ENCODE peak calls at places on chromosomes 11 and 22, in five cellular contexts. U is endodermal cell; J is central memory CD4-positive, alpha-beta T cell; F is DMS153; N is GM19239. D is an unnamed sample.

GRCh38 chr11:126025822-126026221 is 36.8 kb downstream of the CDON start:
- DNase-seq in U (no peak), N (no peak), J (no peak), F (no peak), D (no peak)

GRCh38 chr22:27879923-27880322 is 39.1 kb downstream of the PITPNB start:
- DNase-seq in F (no peak), U (peak; percentile 69), J (no peak), N (no peak), D (no peak)

GRCh38 chr22:17569971-17570511 is 6.7 kb downstream of the SLC25A18 start:
- DNase-seq in J (no peak), F (no peak), U (peak; percentile 75), N (no peak), D (no peak)

GRCh38 chr11:28585007-28585406 is 476.8 kb downstream of the METTL15 start:
- DNase-seq in F (no peak), J (no peak), N (no peak), U (no peak), D (no peak)

GRCh38 chr11:78542007-78542406 is 32.7 kb downstream of the NARS2 start:
- DNase-seq in N (no peak), F (no peak), J (no peak), U (no peak), D (no peak)

GRCh38 chr22:23398701-23399366 is 181.3 kb downstream of the IGLL1 start:
- DNase-seq in F (no peak), J (no peak), U (no peak), N (no peak), D (no peak)

GRCh38 chr11:62804310-62805043 is 763 bp downstream of the NXF1 start:
- DNase-seq in J (no peak), F (no peak), N (no peak), U (no peak), D (no peak)

GRCh38 chr11:130522284-130522961 is 74.0 kb downstream of the ADAMTS15 start:
- DNase-seq in J (no peak), N (no peak), F (no peak), U (peak; percentile 95), D (peak; percentile 64)

GRCh38 chr11:63939351-63939920 is 634 bp downstream of the NAA40 start:
- DNase-seq in N (no peak), U (no peak), J (no peak), F (no peak), D (no peak)

GRCh38 chr11:18522388-18522787 is 4.4 kb downstream of the TSG101 start:
- DNase-seq in J (no peak), N (no peak), U (peak; percentile 45), F (no peak), D (no peak)

GRCh38 chr22:22168190-22168940 is 76.2 kb upstream of the VPREB1 start:
- DNase-seq in F (peak; percentile 74), N (no peak), U (peak; percentile 67), J (peak; percentile 15), D (peak; percentile 12)

GRCh38 chr11:68200639-68201038 is 12.5 kb downstream of the KMT5B start:
- DNase-seq in U (no peak), F (no peak), J (no peak), N (no peak), D (no peak)

GRCh38 chr11:75801362-75802021 is 13.5 kb upstream of the UVRAG start:
- DNase-seq in F (no peak), J (no peak), U (peak; percentile 21), N (no peak), D (no peak)

GRCh38 chr11:94129505-94130335 is 1.1 kb downstream of the PANX1 start:
- DNase-seq in U (peak; percentile 90), N (no peak), J (peak; percentile 22), F (no peak), D (no peak)

GRCh38 chr11:77361184-77361583 is 59.7 kb upstream of the GDPD4 start:
- DNase-seq in N (no peak), U (peak; percentile 47), F (no peak), J (no peak), D (peak; percentile 35)

GRCh38 chr22:46762238-46763050 is at the start of gene TBC1D22A:
- DNase-seq in N (peak; percentile 90), U (peak; percentile 97), F (peak; percentile 92), J (peak; percentile 91), D (peak; percentile 67)

GRCh38 chr11:96215094-96215782 is 127.8 kb downstream of the MAML2 start:
- DNase-seq in U (no peak), N (peak; percentile 27), F (peak; percentile 17), J (peak; percentile 30), D (no peak)

GRCh38 chr11:134516529-134516928 is 104.5 kb upstream of the B3GAT1 start:
- DNase-seq in U (peak; percentile 48), N (no peak), F (peak; percentile 46), J (no peak), D (no peak)

GRCh38 chr22:20807315-20807752 is 33.4 kb downstream of the SERPIND1 start:
- DNase-seq in U (no peak), J (no peak), F (no peak), N (no peak), D (peak; percentile 69)

GRCh38 chr11:111792955-111793500 is 26.8 kb upstream of the PPP2R1B start:
- DNase-seq in N (no peak), F (no peak), U (no peak), J (no peak), D (no peak)

GRCh38 chr22:46596819-46597218 is 23.4 kb upstream of the GRAMD4 start:
- DNase-seq in N (no peak), J (no peak), F (peak; percentile 97), U (peak; percentile 86), D (no peak)

GRCh38 chr11:131975624-131976420 is 605.4 kb downstream of the NTM start:
- DNase-seq in J (no peak), F (no peak), N (no peak), U (no peak), D (no peak)

GRCh38 chr11:65817312-65817814 is 16.4 kb upstream of the SNX32 start:
- DNase-seq in U (no peak), N (no peak), J (no peak), F (no peak), D (no peak)

GRCh38 chr11:96107143-96107829 is 183.4 kb upstream of the MTMR2 start:
- DNase-seq in J (no peak), N (no peak), F (no peak), U (no peak), D (no peak)

GRCh38 chr22:50314455-50315288 is 7.2 kb upstream of the PLXNB2 start:
- DNase-seq in U (peak; percentile 72), N (peak; percentile 96), F (no peak), J (peak; percentile 52), D (no peak)

GRCh38 chr11:33538726-33539125 is 161.9 kb downstream of the C11orf91 start:
- DNase-seq in J (no peak), N (no peak), F (no peak), U (no peak), D (no peak)

GRCh38 chr11:95520765-95521542 is 268.6 kb downstream of the FAM76B start:
- DNase-seq in N (no peak), J (no peak), F (no peak), U (no peak), D (peak; percentile 67)

GRCh38 chr11:68812526-68812925 is 29.2 kb downstream of the CPT1A start:
- DNase-seq in J (no peak), N (no peak), F (no peak), U (no peak), D (no peak)

GRCh38 chr22:40855960-40856512 is 403 bp downstream of the ST13 start:
- DNase-seq in U (peak; percentile 74), N (no peak), J (peak; percentile 31), F (peak; percentile 4), D (no peak)

GRCh38 chr22:39308614-39309363 is 10.6 kb downstream of the RPL3 start:
- DNase-seq in U (peak; percentile 74), J (no peak), F (no peak), N (no peak), D (no peak)

GRCh38 chr11:28132541-28132940 is 24.4 kb downstream of the METTL15 start:
- DNase-seq in N (no peak), J (no peak), F (no peak), U (no peak), D (no peak)